ENCODE peak calls at places on chromosomes 5 and 9, in seven cellular contexts. One of them, this sample, is unnamed.

GRCh38 chr5:147169399-147169798 is 65.4 kb upstream of the STK32A start:
- DNase-seq in SHP77 treated with DMSO at 0.1 percent for 48 hours: no peak
- DNase-seq in HEK293T: no peak
- DNase-seq in NCI-H774: no peak
- DNase-seq in BE2C: no peak
- DNase-seq in activated CD4-positive, alpha-beta memory T cell treated with anti-CD3 and anti-CD28 coated beads, Interleukin-2, amount 10 ng/mL, durations not matched to agents 7 days and 5 days: no peak
- DNase-seq in CD8-positive, alpha-beta T cell: no peak
- DNase-seq in this sample: no peak

GRCh38 chr9:134052941-134053340 is 14.9 kb downstream of the BRD3 start:
- DNase-seq in NCI-H774: no peak
- DNase-seq in HEK293T: no peak
- DNase-seq in CD8-positive, alpha-beta T cell: no peak
- DNase-seq in SHP77 treated with DMSO at 0.1 percent for 48 hours: no peak
- DNase-seq in activated CD4-positive, alpha-beta memory T cell treated with anti-CD3 and anti-CD28 coated beads, Interleukin-2, amount 10 ng/mL, durations not matched to agents 7 days and 5 days: no peak
- DNase-seq in BE2C: no peak
- DNase-seq in this sample: no peak

GRCh38 chr5:123093279-123094226 is 4.5 kb downstream of the PRDM6 start:
- DNase-seq in NCI-H774: no peak
- DNase-seq in CD8-positive, alpha-beta T cell: no peak
- DNase-seq in SHP77 treated with DMSO at 0.1 percent for 48 hours: no peak
- DNase-seq in BE2C: no peak
- DNase-seq in activated CD4-positive, alpha-beta memory T cell treated with anti-CD3 and anti-CD28 coated beads, Interleukin-2, amount 10 ng/mL, durations not matched to agents 7 days and 5 days: no peak
- DNase-seq in HEK293T: peak; percentile 26
- DNase-seq in this sample: no peak

GRCh38 chr9:130689937-130690700 is 3.5 kb upstream of the EXOSC2 start:
- DNase-seq in activated CD4-positive, alpha-beta memory T cell treated with anti-CD3 and anti-CD28 coated beads, Interleukin-2, amount 10 ng/mL, durations not matched to agents 7 days and 5 days: no peak
- DNase-seq in NCI-H774: peak; percentile 95
- DNase-seq in HEK293T: peak; percentile 73
- DNase-seq in CD8-positive, alpha-beta T cell: no peak
- DNase-seq in BE2C: peak; percentile 79
- DNase-seq in SHP77 treated with DMSO at 0.1 percent for 48 hours: peak; percentile 87
- DNase-seq in this sample: peak; percentile 47

GRCh38 chr5:132459983-132460834 is 30.4 kb downstream of the IRF1 start:
- DNase-seq in BE2C: no peak
- DNase-seq in NCI-H774: peak; percentile 86
- DNase-seq in SHP77 treated with DMSO at 0.1 percent for 48 hours: peak; percentile 79
- DNase-seq in activated CD4-positive, alpha-beta memory T cell treated with anti-CD3 and anti-CD28 coated beads, Interleukin-2, amount 10 ng/mL, durations not matched to agents 7 days and 5 days: no peak
- DNase-seq in CD8-positive, alpha-beta T cell: no peak
- DNase-seq in HEK293T: no peak
- DNase-seq in this sample: no peak

GRCh38 chr5:50463047-50463446 is 22.0 kb upstream of the EMB start:
- DNase-seq in activated CD4-positive, alpha-beta memory T cell treated with anti-CD3 and anti-CD28 coated beads, Interleukin-2, amount 10 ng/mL, durations not matched to agents 7 days and 5 days: no peak
- DNase-seq in SHP77 treated with DMSO at 0.1 percent for 48 hours: no peak
- DNase-seq in NCI-H774: no peak
- DNase-seq in HEK293T: no peak
- DNase-seq in BE2C: no peak
- DNase-seq in CD8-positive, alpha-beta T cell: no peak
- DNase-seq in this sample: no peak

GRCh38 chr9:95327239-95327865 is 9.8 kb upstream of the FANCC start:
- DNase-seq in NCI-H774: no peak
- DNase-seq in HEK293T: no peak
- DNase-seq in CD8-positive, alpha-beta T cell: no peak
- DNase-seq in SHP77 treated with DMSO at 0.1 percent for 48 hours: no peak
- DNase-seq in BE2C: no peak
- DNase-seq in activated CD4-positive, alpha-beta memory T cell treated with anti-CD3 and anti-CD28 coated beads, Interleukin-2, amount 10 ng/mL, durations not matched to agents 7 days and 5 days: no peak
- DNase-seq in this sample: no peak

GRCh38 chr5:20215257-20215656 is 227.3 kb upstream of the CDH18 start:
- DNase-seq in activated CD4-positive, alpha-beta memory T cell treated with anti-CD3 and anti-CD28 coated beads, Interleukin-2, amount 10 ng/mL, durations not matched to agents 7 days and 5 days: no peak
- DNase-seq in NCI-H774: no peak
- DNase-seq in BE2C: no peak
- DNase-seq in HEK293T: no peak
- DNase-seq in SHP77 treated with DMSO at 0.1 percent for 48 hours: no peak
- DNase-seq in CD8-positive, alpha-beta T cell: no peak
- DNase-seq in this sample: no peak

GRCh38 chr5:76144892-76145291 is 61.7 kb downstream of the SV2C start:
- DNase-seq in SHP77 treated with DMSO at 0.1 percent for 48 hours: no peak
- DNase-seq in HEK293T: no peak
- DNase-seq in CD8-positive, alpha-beta T cell: no peak
- DNase-seq in activated CD4-positive, alpha-beta memory T cell treated with anti-CD3 and anti-CD28 coated beads, Interleukin-2, amount 10 ng/mL, durations not matched to agents 7 days and 5 days: no peak
- DNase-seq in BE2C: no peak
- DNase-seq in NCI-H774: no peak
- DNase-seq in this sample: no peak

GRCh38 chr9:126916909-126917308 is 2.3 kb downstream of the RALGPS1 start:
- DNase-seq in BE2C: no peak
- DNase-seq in CD8-positive, alpha-beta T cell: no peak
- DNase-seq in NCI-H774: no peak
- DNase-seq in HEK293T: peak; percentile 33
- DNase-seq in activated CD4-positive, alpha-beta memory T cell treated with anti-CD3 and anti-CD28 coated beads, Interleukin-2, amount 10 ng/mL, durations not matched to agents 7 days and 5 days: no peak
- DNase-seq in SHP77 treated with DMSO at 0.1 percent for 48 hours: no peak
- DNase-seq in this sample: no peak